ENCODE peak calls at places on chromosomes 7 and 10, in eight cellular contexts. V is HCT116, C is right atrium auricular region, E is A549, H is body of pancreas, W is upper lobe of left lung, Y is heart right ventricle, M is OCI-LY7. Z is an unnamed sample.

GRCh38 chr10:103281753-103282152 is 4.8 kb downstream of the INA start:
- DNase-seq in C (no peak), H (no peak), W (no peak), M (no peak), V (no peak), Y (no peak), E (no peak), Z (no peak)

GRCh38 chr7:92723978-92724377 is 112.4 kb downstream of the CDK6 start:
- DNase-seq in W (peak; percentile 40), E (no peak), V (no peak), Y (peak; percentile 76), C (no peak), H (no peak), M (no peak), Z (peak; percentile 28)

GRCh38 chr10:10397906-10398305 is 619.8 kb upstream of the CELF2 start:
- DNase-seq in M (no peak), C (no peak), Y (no peak), V (no peak), E (no peak), H (no peak), W (no peak), Z (no peak)

GRCh38 chr10:89547853-89548513 is 12.6 kb upstream of the SLC16A12 start:
- DNase-seq in Y (no peak), V (no peak), W (no peak), E (no peak), M (no peak), C (no peak), H (peak; percentile 42), Z (no peak)

GRCh38 chr7:85489498-85489897 is 302.6 kb upstream of the SEMA3D start:
- DNase-seq in V (peak; percentile 8), H (no peak), C (no peak), M (no peak), E (peak; percentile 1), W (no peak), Y (no peak), Z (no peak)

GRCh38 chr10:33263453-33263852 is 71.0 kb downstream of the NRP1 start:
- DNase-seq in M (no peak), E (no peak), C (no peak), V (no peak), H (no peak), W (no peak), Y (no peak), Z (no peak)

GRCh38 chr10:58531084-58531695 is 18.5 kb downstream of the BICC1 start:
- DNase-seq in W (peak; percentile 37), V (peak; percentile 57), M (peak; percentile 54), H (peak; percentile 64), E (peak; percentile 64), Y (peak; percentile 32), C (no peak), Z (no peak)

GRCh38 chr10:80504897-80505465 is 32.7 kb upstream of the SH2D4B start:
- DNase-seq in E (no peak), H (no peak), M (no peak), C (no peak), Y (no peak), W (peak; percentile 25), V (no peak), Z (no peak)

GRCh38 chr7:25656581-25657026 is 428.3 kb upstream of the NPVF start:
- DNase-seq in W (no peak), C (no peak), V (no peak), E (no peak), M (no peak), H (no peak), Y (no peak), Z (no peak)

GRCh38 chr7:155861480-155861868 is 49.2 kb upstream of the SHH start:
- DNase-seq in H (no peak), Y (no peak), E (peak; percentile 42), V (no peak), W (no peak), C (no peak), M (no peak), Z (no peak)

GRCh38 chr7:149282331-149282655 is 20.3 kb downstream of the ZNF783 start:
- DNase-seq in Y (no peak), W (no peak), H (no peak), E (no peak), M (no peak), V (no peak), C (no peak), Z (no peak)

GRCh38 chr7:129072410-129073063 is 17.6 kb upstream of the TNPO3 start:
- DNase-seq in E (no peak), H (no peak), W (peak; percentile 43), M (no peak), V (no peak), C (peak; percentile 57), Y (no peak), Z (no peak)

GRCh38 chr7:24637706-24638105 is 64.5 kb downstream of the PALS2 start:
- DNase-seq in W (no peak), Y (no peak), H (no peak), C (no peak), M (no peak), V (no peak), E (no peak), Z (no peak)

GRCh38 chr7:67937717-67938191 is 941.1 kb downstream of the TYW1 start:
- DNase-seq in C (no peak), Y (peak; percentile 15), V (no peak), M (no peak), E (peak; percentile 80), W (peak; percentile 48), H (peak; percentile 40), Z (no peak)

GRCh38 chr7:157548691-157549265 is 212.0 kb downstream of the DNAJB6 start:
- DNase-seq in V (no peak), H (no peak), C (no peak), M (no peak), E (no peak), Y (no peak), W (no peak), Z (peak; percentile 12)

GRCh38 chr7:2199956-2200583 is 32.7 kb downstream of the MAD1L1 start:
- DNase-seq in V (no peak), C (no peak), M (no peak), H (no peak), Y (no peak), E (no peak), W (peak; percentile 13), Z (no peak)

GRCh38 chr10:50275650-50276235 is 24.4 kb upstream of the ASAH2 start:
- DNase-seq in W (no peak), E (peak; percentile 34), H (peak; percentile 36), C (no peak), M (peak; percentile 49), V (no peak), Y (peak; percentile 18), Z (no peak)

GRCh38 chr7:95847061-95847460 is 74.7 kb downstream of the DYNC1I1 start:
- DNase-seq in E (no peak), W (no peak), H (no peak), V (no peak), M (no peak), Y (no peak), C (no peak), Z (no peak)

DNA sequence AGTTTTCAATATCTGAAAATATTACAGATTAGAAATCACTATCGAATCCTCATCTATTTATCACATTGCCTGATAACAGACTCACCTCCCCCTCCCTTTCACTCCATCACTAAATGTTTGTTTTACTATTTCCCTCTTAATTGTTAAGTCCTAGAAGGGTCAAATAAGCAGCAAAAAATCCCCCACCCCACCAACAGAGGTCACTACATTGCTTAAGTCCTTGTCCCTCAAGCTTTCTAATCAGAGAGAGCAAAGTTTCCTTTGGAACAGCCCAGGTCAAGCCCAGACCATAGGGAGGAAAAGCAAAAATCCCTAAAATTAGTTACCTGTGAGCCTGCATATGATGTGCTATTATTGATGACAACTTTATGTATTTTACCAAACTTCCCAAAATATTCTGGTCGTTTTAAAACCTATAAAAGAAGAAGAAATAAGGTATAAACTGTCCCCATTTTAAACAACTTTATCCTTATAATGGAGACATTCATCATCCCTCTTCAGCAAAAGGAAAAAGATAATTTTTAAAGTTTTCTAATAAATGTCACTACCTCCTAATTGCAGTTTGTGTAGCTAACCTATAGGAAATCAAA is 95.0 kb downstream of the CNOT4 start:
- DNase-seq in H (peak; percentile 35), Y (peak; percentile 10), C (no peak), V (peak; percentile 65), W (peak; percentile 39), M (peak; percentile 56), E (peak; percentile 83), Z (no peak)
- H3K27ac ChIP-seq in H (no peak overlapping the region), Y (no peak overlapping the region), C (no peak overlapping the region), V (no peak overlapping the region), W (no peak overlapping the region), M (no peak overlapping the region), E (no peak overlapping the region), Z (no peak overlapping the region)

GRCh38 chr10:71985542-71986250 is 21.5 kb downstream of the CHST3 start:
- DNase-seq in E (no peak), H (no peak), V (no peak), Y (peak; percentile 66), W (no peak), M (no peak), C (no peak), Z (peak; percentile 81)
- H3K27ac ChIP-seq in E (peak overlapping the region; percentile 47), H (peak overlapping the region; percentile 92), V (no peak overlapping the region), Y (peak overlapping the region; percentile 78), W (peak overlapping the region; percentile 67), M (no peak overlapping the region), C (peak overlapping the region; percentile 83), Z (peak overlapping the region; percentile 74)

GRCh38 chr10:97497572-97498075 is 598 bp downstream of the MMS19 start:
- DNase-seq in E (peak; percentile 89), Y (peak; percentile 69), M (peak; percentile 84), W (peak; percentile 85), C (peak; percentile 87), H (peak; percentile 67), V (peak; percentile 69), Z (peak; percentile 88)

GRCh38 chr10:97494151-97494550 is 4.1 kb downstream of the MMS19 start:
- DNase-seq in V (no peak), C (no peak), E (no peak), H (no peak), M (no peak), W (no peak), Y (no peak), Z (no peak)

GRCh38 chr10:97498841-97499560 is at the start of gene UBTD1:
- DNase-seq in C (no peak), V (no peak), M (peak; percentile 33), Y (peak; percentile 44), H (peak; percentile 54), W (peak; percentile 59), E (peak; percentile 13), Z (peak; percentile 82)

GRCh38 chr10:97498076-97498840 is at the start of gene MMS19:
- DNase-seq in Y (peak; percentile 99), W (peak; percentile 99), E (peak; percentile 97), C (peak; percentile 99), H (peak; percentile 100), V (peak; percentile 92), M (peak; percentile 97), Z (peak; percentile 100)

GRCh38 chr10:97494863-97495506 is 3.2 kb downstream of the MMS19 start:
- DNase-seq in M (peak; percentile 52), W (no peak), Y (no peak), H (no peak), C (no peak), V (no peak), E (no peak), Z (no peak)
- H3K27ac ChIP-seq in M (peak overlapping the region; percentile 49), W (peak overlapping the region; percentile 56), Y (peak overlapping the region; percentile 38), H (no peak overlapping the region), C (peak overlapping the region; percentile 57), V (no peak overlapping the region), E (no peak overlapping the region), Z (no peak overlapping the region)

DNA sequence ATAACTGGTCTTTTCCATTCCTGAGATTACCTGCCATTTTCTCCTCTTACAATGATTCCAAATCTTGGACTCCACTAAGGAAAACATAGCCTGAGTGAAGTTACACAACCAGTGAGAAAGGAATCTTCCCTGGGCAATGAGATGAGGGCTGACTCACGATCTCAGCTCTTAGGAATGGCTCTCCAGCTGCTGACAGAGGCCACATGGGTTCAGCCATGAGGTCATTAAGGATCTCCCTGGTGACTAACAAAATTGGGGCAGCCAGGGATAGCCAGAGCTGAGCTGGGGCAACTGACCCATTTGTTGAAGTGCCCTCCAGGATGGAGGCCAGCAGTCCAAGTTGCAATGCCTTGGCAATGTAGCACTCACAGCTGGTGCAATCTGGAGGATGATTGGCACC is 78.7 kb upstream of the MKLN1 start:
- DNase-seq in Y (peak; percentile 48), E (peak; percentile 90), C (peak; percentile 84), V (no peak), M (no peak), W (peak; percentile 87), H (peak; percentile 25), Z (peak; percentile 91)
- H3K27ac ChIP-seq in Y (peak overlapping the region; percentile 47), E (peak overlapping the region; percentile 86), C (no peak overlapping the region), V (no peak overlapping the region), M (no peak overlapping the region), W (peak overlapping the region; percentile 49), H (no peak overlapping the region), Z (peak overlapping the region; percentile 15)